ENCODE peak calls at places on chromosomes 4 and X, in eight cellular contexts. L is AG04450, I is T-helper 17 cell, R is HAP-1, B is ELR, E is cardiac muscle cell, A is occipital lobe, H is HEK293T. O is an unnamed sample.

GRCh38 chr4:148112231-148112982 is 329.8 kb downstream of the NR3C2 start:
- DNase-seq in L (no peak), I (no peak), R (peak; percentile 99), B (peak; percentile 31), E (no peak), A (no peak), H (no peak), O (peak; percentile 29)

GRCh38 chrX:30217465-30217864 is 2.1 kb downstream of the MAGEB2 start:
- DNase-seq in L (no peak), I (no peak), R (no peak), B (no peak), E (no peak), A (no peak), H (no peak), O (no peak)

GRCh38 chr4:137531951-137532868 is at the start of gene PCDH18:
- DNase-seq in L (peak; percentile 97), I (no peak), R (peak; percentile 96), B (peak; percentile 86), E (peak; percentile 71), A (peak; percentile 64), H (peak; percentile 64), O (no peak)

GRCh38 chr4:72107456-72107855 is 75.7 kb downstream of the NPFFR2 start:
- DNase-seq in L (no peak), I (no peak), R (no peak), B (no peak), E (no peak), A (no peak), H (no peak), O (no peak)

GRCh38 chrX:49754238-49754857 is 58.6 kb upstream of the PAGE1 start:
- DNase-seq in L (peak; percentile 0), I (peak; percentile 14), R (peak; percentile 60), B (peak; percentile 19), E (peak; percentile 56), A (no peak), H (peak; percentile 66), O (peak; percentile 8)

GRCh38 chr4:26793750-26794149 is 66.9 kb upstream of the STIM2 start:
- DNase-seq in L (no peak), I (no peak), R (no peak), B (peak; percentile 16), E (no peak), A (no peak), H (no peak), O (no peak)

GRCh38 chrX:30735839-30736238 is 82.6 kb downstream of the GK start:
- DNase-seq in L (peak; percentile 2), I (peak; percentile 59), R (peak; percentile 79), B (peak; percentile 62), E (peak; percentile 79), A (peak; percentile 3), H (peak; percentile 59), O (peak; percentile 55)

GRCh38 chrX:10221651-10222050 is 64.9 kb downstream of the CLCN4 start:
- DNase-seq in L (no peak), I (no peak), R (no peak), B (no peak), E (no peak), A (no peak), H (no peak), O (no peak)

GRCh38 chr4:42636591-42636990 is 20.3 kb downstream of the ATP8A1 start:
- DNase-seq in L (no peak), I (no peak), R (no peak), B (no peak), E (no peak), A (no peak), H (no peak), O (no peak)

GRCh38 chr4:142812091-142812490 is 34.0 kb downstream of the INPP4B start:
- DNase-seq in L (no peak), I (no peak), R (no peak), B (no peak), E (no peak), A (no peak), H (no peak), O (no peak)

O was measured in AML-193.